ENCODE peak calls at places on chromosomes 6 and 20, in nine cellular contexts. One of them, this sample, is unnamed.

GRCh38 chr6:41894366-41895299 is 542 bp downstream of the USP49 start:
- DNase-seq in GM20000: peak
- DNase-seq in fibroblast of mammary gland: peak
- DNase-seq in Calu3: peak
- DNase-seq in dorsolateral prefrontal cortex: no peak
- DNase-seq in fibroblast of lung: no peak
- DNase-seq in suprapubic skin: no peak
- DNase-seq in MM.1S: no peak
- DNase-seq in AG04450: no peak
- DNase-seq in this sample: no peak

GRCh38 chr6:65638047-65638831 is 68.8 kb downstream of the EYS start:
- DNase-seq in GM20000: no peak
- DNase-seq in fibroblast of mammary gland: no peak
- DNase-seq in Calu3: no peak
- DNase-seq in dorsolateral prefrontal cortex: no peak
- DNase-seq in fibroblast of lung: peak
- DNase-seq in suprapubic skin: no peak
- DNase-seq in MM.1S: no peak
- DNase-seq in AG04450: no peak
- DNase-seq in this sample: no peak

GRCh38 chr6:152052061-152052460 is 244.6 kb downstream of the ESR1 start:
- DNase-seq in GM20000: no peak
- DNase-seq in fibroblast of mammary gland: no peak
- DNase-seq in Calu3: no peak
- DNase-seq in dorsolateral prefrontal cortex: no peak
- DNase-seq in fibroblast of lung: no peak
- DNase-seq in suprapubic skin: no peak
- DNase-seq in MM.1S: no peak
- DNase-seq in AG04450: no peak
- DNase-seq in this sample: no peak

GRCh38 chr6:81937296-81937937 is 184.9 kb upstream of the TENT5A start:
- DNase-seq in GM20000: no peak
- DNase-seq in fibroblast of mammary gland: peak
- DNase-seq in Calu3: no peak
- DNase-seq in dorsolateral prefrontal cortex: no peak
- DNase-seq in fibroblast of lung: peak
- DNase-seq in suprapubic skin: no peak
- DNase-seq in MM.1S: no peak
- DNase-seq in AG04450: no peak
- DNase-seq in this sample: no peak

GRCh38 chr20:47359533-47360206 is 3.2 kb upstream of the ZMYND8 start:
- DNase-seq in GM20000: no peak
- DNase-seq in fibroblast of mammary gland: no peak
- DNase-seq in Calu3: peak
- DNase-seq in dorsolateral prefrontal cortex: no peak
- DNase-seq in fibroblast of lung: no peak
- DNase-seq in suprapubic skin: no peak
- DNase-seq in MM.1S: no peak
- DNase-seq in AG04450: no peak
- DNase-seq in this sample: no peak

GRCh38 chr6:139973602-139974373 is 599.3 kb upstream of the CITED2 start:
- DNase-seq in GM20000: no peak
- DNase-seq in fibroblast of mammary gland: peak
- DNase-seq in Calu3: no peak
- DNase-seq in dorsolateral prefrontal cortex: no peak
- DNase-seq in fibroblast of lung: peak
- DNase-seq in suprapubic skin: no peak
- DNase-seq in MM.1S: no peak
- DNase-seq in AG04450: peak
- DNase-seq in this sample: no peak

GRCh38 chr6:144343736-144344428 is 58.7 kb downstream of the UTRN start:
- DNase-seq in GM20000: peak
- DNase-seq in fibroblast of mammary gland: no peak
- DNase-seq in Calu3: no peak
- DNase-seq in dorsolateral prefrontal cortex: no peak
- DNase-seq in fibroblast of lung: no peak
- DNase-seq in suprapubic skin: no peak
- DNase-seq in MM.1S: peak
- DNase-seq in AG04450: no peak
- DNase-seq in this sample: peak

GRCh38 chr6:39887692-39888450 is 46.4 kb downstream of the MOCS1 start:
- DNase-seq in GM20000: no peak
- DNase-seq in fibroblast of mammary gland: peak
- DNase-seq in Calu3: peak
- DNase-seq in dorsolateral prefrontal cortex: peak
- DNase-seq in fibroblast of lung: peak
- DNase-seq in suprapubic skin: no peak
- DNase-seq in MM.1S: no peak
- DNase-seq in AG04450: peak
- DNase-seq in this sample: no peak

GRCh38 chr6:131651782-131652181 is 14.7 kb downstream of the ENPP3 start:
- DNase-seq in GM20000: no peak
- DNase-seq in fibroblast of mammary gland: no peak
- DNase-seq in Calu3: peak
- DNase-seq in dorsolateral prefrontal cortex: no peak
- DNase-seq in fibroblast of lung: no peak
- DNase-seq in suprapubic skin: no peak
- DNase-seq in MM.1S: no peak
- DNase-seq in AG04450: no peak
- DNase-seq in this sample: no peak

GRCh38 chr20:44041001-44041400 is 126.3 kb downstream of the TOX2 start:
- DNase-seq in GM20000: no peak
- DNase-seq in fibroblast of mammary gland: no peak
- DNase-seq in Calu3: no peak
- DNase-seq in dorsolateral prefrontal cortex: no peak
- DNase-seq in fibroblast of lung: no peak
- DNase-seq in suprapubic skin: no peak
- DNase-seq in MM.1S: no peak
- DNase-seq in AG04450: no peak
- DNase-seq in this sample: no peak

GRCh38 chr6:24899647-24900325 is 36.0 kb downstream of the RIPOR2 start:
- DNase-seq in GM20000: no peak
- DNase-seq in fibroblast of mammary gland: no peak
- DNase-seq in Calu3: no peak
- DNase-seq in dorsolateral prefrontal cortex: no peak
- DNase-seq in fibroblast of lung: no peak
- DNase-seq in suprapubic skin: no peak
- DNase-seq in MM.1S: no peak
- DNase-seq in AG04450: no peak
- DNase-seq in this sample: no peak

GRCh38 chr6:158938811-158939254 is 61.2 kb downstream of the RSPH3 start:
- DNase-seq in GM20000: no peak
- DNase-seq in fibroblast of mammary gland: peak
- DNase-seq in Calu3: peak
- DNase-seq in dorsolateral prefrontal cortex: no peak
- DNase-seq in fibroblast of lung: no peak
- DNase-seq in suprapubic skin: no peak
- DNase-seq in MM.1S: no peak
- DNase-seq in AG04450: no peak
- DNase-seq in this sample: no peak

GRCh38 chr6:155387551-155387950 is 68.1 kb downstream of the NOX3 start:
- DNase-seq in GM20000: no peak
- DNase-seq in fibroblast of mammary gland: no peak
- DNase-seq in Calu3: no peak
- DNase-seq in dorsolateral prefrontal cortex: no peak
- DNase-seq in fibroblast of lung: no peak
- DNase-seq in suprapubic skin: no peak
- DNase-seq in MM.1S: no peak
- DNase-seq in AG04450: no peak
- DNase-seq in this sample: no peak

GRCh38 chr6:107576852-107577251 is 86.9 kb downstream of the SOBP start:
- DNase-seq in GM20000: no peak
- DNase-seq in fibroblast of mammary gland: peak
- DNase-seq in Calu3: no peak
- DNase-seq in dorsolateral prefrontal cortex: no peak
- DNase-seq in fibroblast of lung: peak
- DNase-seq in suprapubic skin: no peak
- DNase-seq in MM.1S: no peak
- DNase-seq in AG04450: peak
- DNase-seq in this sample: no peak

GRCh38 chr6:169824848-169825557 is 73.6 kb downstream of the ERMARD start:
- DNase-seq in GM20000: no peak
- DNase-seq in fibroblast of mammary gland: no peak
- DNase-seq in Calu3: no peak
- DNase-seq in dorsolateral prefrontal cortex: peak
- DNase-seq in fibroblast of lung: no peak
- DNase-seq in suprapubic skin: peak
- DNase-seq in MM.1S: no peak
- DNase-seq in AG04450: no peak
- DNase-seq in this sample: no peak

GRCh38 chr6:10315034-10315433 is 99.8 kb downstream of the TFAP2A start:
- DNase-seq in GM20000: no peak
- DNase-seq in fibroblast of mammary gland: no peak
- DNase-seq in Calu3: no peak
- DNase-seq in dorsolateral prefrontal cortex: no peak
- DNase-seq in fibroblast of lung: no peak
- DNase-seq in suprapubic skin: no peak
- DNase-seq in MM.1S: no peak
- DNase-seq in AG04450: no peak
- DNase-seq in this sample: no peak

GRCh38 chr6:26493258-26493657 is 6.8 kb upstream of the BTN1A1 start:
- DNase-seq in GM20000: peak
- DNase-seq in fibroblast of mammary gland: peak
- DNase-seq in Calu3: no peak
- DNase-seq in dorsolateral prefrontal cortex: no peak
- DNase-seq in fibroblast of lung: peak
- DNase-seq in suprapubic skin: no peak
- DNase-seq in MM.1S: peak
- DNase-seq in AG04450: no peak
- DNase-seq in this sample: no peak

GRCh38 chr20:45014671-45015415 is 48.5 kb downstream of the STK4 start:
- DNase-seq in GM20000: no peak
- DNase-seq in fibroblast of mammary gland: peak
- DNase-seq in Calu3: peak
- DNase-seq in dorsolateral prefrontal cortex: no peak
- DNase-seq in fibroblast of lung: peak
- DNase-seq in suprapubic skin: no peak
- DNase-seq in MM.1S: no peak
- DNase-seq in AG04450: no peak
- DNase-seq in this sample: no peak

GRCh38 chr6:143959865-143960264 is 48.2 kb downstream of the PLAGL1 start:
- DNase-seq in GM20000: no peak
- DNase-seq in fibroblast of mammary gland: no peak
- DNase-seq in Calu3: no peak
- DNase-seq in dorsolateral prefrontal cortex: no peak
- DNase-seq in fibroblast of lung: peak
- DNase-seq in suprapubic skin: no peak
- DNase-seq in MM.1S: no peak
- DNase-seq in AG04450: no peak
- DNase-seq in this sample: no peak

GRCh38 chr20:31837896-31838397 is 7.5 kb downstream of the FOXS1 start:
- DNase-seq in GM20000: no peak
- DNase-seq in fibroblast of mammary gland: peak
- DNase-seq in Calu3: no peak
- DNase-seq in dorsolateral prefrontal cortex: no peak
- DNase-seq in fibroblast of lung: peak
- DNase-seq in suprapubic skin: no peak
- DNase-seq in MM.1S: no peak
- DNase-seq in AG04450: no peak
- DNase-seq in this sample: no peak

DNA sequence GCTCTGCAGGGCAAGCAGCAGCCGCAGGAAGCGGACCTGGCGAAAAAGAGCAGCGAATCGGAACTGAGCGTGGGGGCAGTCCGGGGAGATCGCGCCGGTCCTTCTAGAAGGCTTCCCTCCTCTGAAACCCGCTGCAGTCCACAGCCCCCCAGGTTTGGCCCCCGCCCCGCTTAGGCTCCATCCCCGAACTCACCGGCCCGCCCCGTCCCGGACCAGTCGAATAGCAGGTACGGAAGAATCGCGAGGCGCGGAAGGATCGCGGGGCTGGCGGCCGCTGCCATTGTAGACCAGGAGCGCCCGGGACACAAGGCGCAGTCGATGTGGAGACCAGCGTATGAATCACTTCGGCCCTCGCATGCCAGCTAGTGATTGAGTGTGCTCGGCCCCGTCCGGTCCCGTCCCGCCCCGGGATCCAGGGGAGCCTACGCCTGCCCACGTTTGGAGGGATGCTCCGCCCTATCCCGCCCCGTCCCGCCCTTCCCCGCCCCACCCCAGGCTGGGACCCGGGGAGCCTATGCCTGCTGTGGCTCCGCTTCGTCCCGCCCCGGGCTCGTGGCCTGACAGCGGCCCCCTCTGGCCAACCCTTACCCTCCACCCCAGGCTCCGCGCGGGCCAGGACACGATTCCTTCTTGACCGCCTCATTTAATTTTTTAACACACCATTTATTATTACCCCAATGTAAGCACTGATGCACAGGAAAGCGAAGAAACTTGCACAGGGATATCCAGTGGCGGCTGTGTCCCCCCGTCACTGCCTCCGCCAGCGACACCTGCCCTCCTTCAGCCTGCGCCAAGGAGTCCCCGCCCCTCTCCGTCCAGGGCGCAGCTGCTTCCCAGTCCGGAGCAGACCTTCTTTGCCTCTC is at the start of gene ULBP3:
- DNase-seq in GM20000: peak
- DNase-seq in fibroblast of mammary gland: peak
- DNase-seq in Calu3: peak
- DNase-seq in dorsolateral prefrontal cortex: peak
- DNase-seq in fibroblast of lung: peak
- DNase-seq in suprapubic skin: peak
- DNase-seq in MM.1S: peak
- DNase-seq in AG04450: peak
- DNase-seq in this sample: peak
- TF ChIP-seq CTCF in GM20000: peak
- TF ChIP-seq CTCF in fibroblast of mammary gland: peak
- TF ChIP-seq CTCF in Calu3: no peak
- TF ChIP-seq CTCF in dorsolateral prefrontal cortex: no peak
- TF ChIP-seq CTCF in fibroblast of lung: peak
- TF ChIP-seq CTCF in suprapubic skin: peak
- TF ChIP-seq CTCF in MM.1S: peak
- TF ChIP-seq CTCF in AG04450: peak
- TF ChIP-seq CTCF in this sample: peak

GRCh38 chr6:87199787-87200186 is 44.4 kb downstream of the ZNF292 start:
- DNase-seq in GM20000: no peak
- DNase-seq in fibroblast of mammary gland: no peak
- DNase-seq in Calu3: no peak
- DNase-seq in dorsolateral prefrontal cortex: no peak
- DNase-seq in fibroblast of lung: no peak
- DNase-seq in suprapubic skin: no peak
- DNase-seq in MM.1S: no peak
- DNase-seq in AG04450: no peak
- DNase-seq in this sample: no peak
- TF ChIP-seq CTCF in GM20000: no peak
- TF ChIP-seq CTCF in fibroblast of mammary gland: no peak
- TF ChIP-seq CTCF in Calu3: no peak
- TF ChIP-seq CTCF in dorsolateral prefrontal cortex: no peak
- TF ChIP-seq CTCF in fibroblast of lung: no peak
- TF ChIP-seq CTCF in suprapubic skin: no peak
- TF ChIP-seq CTCF in MM.1S: no peak
- TF ChIP-seq CTCF in AG04450: no peak
- TF ChIP-seq CTCF in this sample: no peak

GRCh38 chr20:34834459-34834893 is 9.0 kb upstream of the NCOA6 start:
- DNase-seq in GM20000: peak
- DNase-seq in fibroblast of mammary gland: peak
- DNase-seq in Calu3: no peak
- DNase-seq in dorsolateral prefrontal cortex: no peak
- DNase-seq in fibroblast of lung: peak
- DNase-seq in suprapubic skin: no peak
- DNase-seq in MM.1S: peak
- DNase-seq in AG04450: no peak
- DNase-seq in this sample: peak
- TF ChIP-seq CTCF in GM20000: no peak
- TF ChIP-seq CTCF in fibroblast of mammary gland: peak
- TF ChIP-seq CTCF in Calu3: peak
- TF ChIP-seq CTCF in dorsolateral prefrontal cortex: peak
- TF ChIP-seq CTCF in fibroblast of lung: peak
- TF ChIP-seq CTCF in suprapubic skin: peak
- TF ChIP-seq CTCF in MM.1S: peak
- TF ChIP-seq CTCF in AG04450: peak
- TF ChIP-seq CTCF in this sample: peak

GRCh38 chr20:49964964-49965780 is 17.6 kb upstream of the SNAI1 start:
- DNase-seq in GM20000: peak
- DNase-seq in fibroblast of mammary gland: no peak
- DNase-seq in Calu3: peak
- DNase-seq in dorsolateral prefrontal cortex: no peak
- DNase-seq in fibroblast of lung: no peak
- DNase-seq in suprapubic skin: no peak
- DNase-seq in MM.1S: peak
- DNase-seq in AG04450: no peak
- DNase-seq in this sample: no peak
- TF ChIP-seq CTCF in GM20000: peak
- TF ChIP-seq CTCF in fibroblast of mammary gland: peak
- TF ChIP-seq CTCF in Calu3: peak
- TF ChIP-seq CTCF in dorsolateral prefrontal cortex: no peak
- TF ChIP-seq CTCF in fibroblast of lung: peak
- TF ChIP-seq CTCF in suprapubic skin: peak
- TF ChIP-seq CTCF in MM.1S: peak
- TF ChIP-seq CTCF in AG04450: peak
- TF ChIP-seq CTCF in this sample: peak

This sample was measured in GM13977.